ENCODE peak calls at places on chromosomes 4 and X, in nine cellular contexts. One of them, this sample, is unnamed.

GRCh38 chrX:64975491-64975890 is 759 bp downstream of the ZC4H2 start:
- DNase-seq in astrocyte: peak; percentile 7
- DNase-seq in thoracic aorta: no peak
- DNase-seq in stomach: peak; percentile 28
- DNase-seq in right lobe of liver: peak; percentile 28
- DNase-seq in A549: peak; percentile 24
- DNase-seq in WERI-Rb-1: peak; percentile 25
- DNase-seq in mammary epithelial cell: peak; percentile 28
- DNase-seq in endodermal cell: peak; percentile 72
- DNase-seq in this sample: peak; percentile 63

GRCh38 chr4:10619220-10619619 is 65.3 kb downstream of the CLNK start:
- DNase-seq in astrocyte: peak; percentile 83
- DNase-seq in thoracic aorta: no peak
- DNase-seq in stomach: peak; percentile 61
- DNase-seq in right lobe of liver: no peak
- DNase-seq in A549: no peak
- DNase-seq in WERI-Rb-1: no peak
- DNase-seq in mammary epithelial cell: peak; percentile 38
- DNase-seq in endodermal cell: no peak
- DNase-seq in this sample: no peak

GRCh38 chrX:26411045-26411444 is 195.1 kb downstream of the MAGEB5 start:
- DNase-seq in astrocyte: no peak
- DNase-seq in thoracic aorta: no peak
- DNase-seq in stomach: no peak
- DNase-seq in right lobe of liver: no peak
- DNase-seq in A549: no peak
- DNase-seq in WERI-Rb-1: no peak
- DNase-seq in mammary epithelial cell: peak; percentile 60
- DNase-seq in endodermal cell: no peak
- DNase-seq in this sample: no peak

GRCh38 chr4:1060121-1060520 is 48.7 kb downstream of the FGFRL1 start:
- DNase-seq in astrocyte: no peak
- DNase-seq in thoracic aorta: no peak
- DNase-seq in stomach: no peak
- DNase-seq in right lobe of liver: no peak
- DNase-seq in A549: no peak
- DNase-seq in WERI-Rb-1: no peak
- DNase-seq in mammary epithelial cell: no peak
- DNase-seq in endodermal cell: peak; percentile 32
- DNase-seq in this sample: no peak

GRCh38 chr4:157992038-157992706 is 180.7 kb downstream of the GASK1B start:
- DNase-seq in astrocyte: peak; percentile 42
- DNase-seq in thoracic aorta: no peak
- DNase-seq in stomach: no peak
- DNase-seq in right lobe of liver: no peak
- DNase-seq in A549: peak; percentile 13
- DNase-seq in WERI-Rb-1: peak; percentile 46
- DNase-seq in mammary epithelial cell: peak; percentile 58
- DNase-seq in endodermal cell: no peak
- DNase-seq in this sample: no peak

GRCh38 chrX:70046978-70047377 is 2.8 kb downstream of the AWAT2 start:
- DNase-seq in astrocyte: no peak
- DNase-seq in thoracic aorta: no peak
- DNase-seq in stomach: no peak
- DNase-seq in right lobe of liver: no peak
- DNase-seq in A549: no peak
- DNase-seq in WERI-Rb-1: no peak
- DNase-seq in mammary epithelial cell: no peak
- DNase-seq in endodermal cell: no peak
- DNase-seq in this sample: no peak

GRCh38 chr4:138445098-138445497 is 202.9 kb upstream of the SLC7A11 start:
- DNase-seq in astrocyte: peak; percentile 42
- DNase-seq in thoracic aorta: no peak
- DNase-seq in stomach: no peak
- DNase-seq in right lobe of liver: no peak
- DNase-seq in A549: no peak
- DNase-seq in WERI-Rb-1: no peak
- DNase-seq in mammary epithelial cell: no peak
- DNase-seq in endodermal cell: no peak
- DNase-seq in this sample: no peak

GRCh38 chrX:134482371-134482770 is 22.4 kb downstream of the HPRT1 start:
- DNase-seq in astrocyte: no peak
- DNase-seq in thoracic aorta: no peak
- DNase-seq in stomach: no peak
- DNase-seq in right lobe of liver: no peak
- DNase-seq in A549: no peak
- DNase-seq in WERI-Rb-1: no peak
- DNase-seq in mammary epithelial cell: no peak
- DNase-seq in endodermal cell: no peak
- DNase-seq in this sample: no peak

GRCh38 chr4:15659768-15660394 is 4.7 kb upstream of the FBXL5 start:
- DNase-seq in astrocyte: peak; percentile 23
- DNase-seq in thoracic aorta: no peak
- DNase-seq in stomach: no peak
- DNase-seq in right lobe of liver: no peak
- DNase-seq in A549: no peak
- DNase-seq in WERI-Rb-1: no peak
- DNase-seq in mammary epithelial cell: peak; percentile 68
- DNase-seq in endodermal cell: no peak
- DNase-seq in this sample: no peak

GRCh38 chr4:3766207-3766790 is at the start of gene ADRA2C:
- DNase-seq in astrocyte: no peak
- DNase-seq in thoracic aorta: no peak
- DNase-seq in stomach: no peak
- DNase-seq in right lobe of liver: no peak
- DNase-seq in A549: peak; percentile 19
- DNase-seq in WERI-Rb-1: peak; percentile 73
- DNase-seq in mammary epithelial cell: no peak
- DNase-seq in endodermal cell: peak; percentile 71
- DNase-seq in this sample: no peak

GRCh38 chr4:114028071-114028470 is 48.6 kb upstream of the ARSJ start:
- DNase-seq in astrocyte: no peak
- DNase-seq in thoracic aorta: no peak
- DNase-seq in stomach: no peak
- DNase-seq in right lobe of liver: no peak
- DNase-seq in A549: no peak
- DNase-seq in WERI-Rb-1: no peak
- DNase-seq in mammary epithelial cell: peak; percentile 61
- DNase-seq in endodermal cell: no peak
- DNase-seq in this sample: no peak

GRCh38 chr4:17236686-17237085 is 275.2 kb downstream of the QDPR start:
- DNase-seq in astrocyte: peak; percentile 84
- DNase-seq in thoracic aorta: no peak
- DNase-seq in stomach: no peak
- DNase-seq in right lobe of liver: no peak
- DNase-seq in A549: no peak
- DNase-seq in WERI-Rb-1: no peak
- DNase-seq in mammary epithelial cell: no peak
- DNase-seq in endodermal cell: no peak
- DNase-seq in this sample: no peak

GRCh38 chr4:87044511-87045369 is 109.9 kb downstream of the AFF1 start:
- DNase-seq in astrocyte: no peak
- DNase-seq in thoracic aorta: no peak
- DNase-seq in stomach: no peak
- DNase-seq in right lobe of liver: no peak
- DNase-seq in A549: no peak
- DNase-seq in WERI-Rb-1: no peak
- DNase-seq in mammary epithelial cell: no peak
- DNase-seq in endodermal cell: no peak
- DNase-seq in this sample: no peak
- H3K4me3 ChIP-seq in astrocyte: no peak overlapping the region
- H3K4me3 ChIP-seq in thoracic aorta: peak overlapping the region; percentile 62
- H3K4me3 ChIP-seq in stomach: no peak overlapping the region
- H3K4me3 ChIP-seq in right lobe of liver: no peak overlapping the region
- H3K4me3 ChIP-seq in A549: no peak overlapping the region
- H3K4me3 ChIP-seq in WERI-Rb-1: no peak overlapping the region
- H3K4me3 ChIP-seq in mammary epithelial cell: no peak overlapping the region
- H3K4me3 ChIP-seq in endodermal cell: peak overlapping the region; percentile 7
- H3K4me3 ChIP-seq in this sample: no peak overlapping the region

DNA sequence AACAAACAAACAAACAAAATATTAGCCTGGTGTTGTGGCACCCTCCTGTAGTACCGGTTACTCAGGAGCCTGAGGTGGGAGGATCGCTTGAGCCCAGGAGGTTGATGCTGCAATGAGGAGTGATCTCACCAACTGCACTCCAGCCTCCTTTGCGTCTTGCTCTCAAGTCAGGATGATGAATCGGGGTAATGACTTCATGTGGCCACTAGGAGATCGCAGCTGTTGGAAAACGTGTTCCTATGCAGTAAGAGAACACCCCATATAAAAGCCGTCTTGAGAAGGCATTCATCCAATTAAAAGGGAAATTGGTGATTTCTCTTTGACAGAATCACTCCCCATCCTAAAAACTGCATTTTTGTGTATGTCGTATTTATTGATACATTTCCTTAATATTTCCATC is 6.9 kb downstream of the CCNB3 start:
- DNase-seq in astrocyte: no peak
- DNase-seq in thoracic aorta: no peak
- DNase-seq in stomach: no peak
- DNase-seq in right lobe of liver: no peak
- DNase-seq in A549: no peak
- DNase-seq in WERI-Rb-1: peak; percentile 10
- DNase-seq in mammary epithelial cell: peak; percentile 5
- DNase-seq in endodermal cell: peak; percentile 67
- DNase-seq in this sample: no peak
- TF ChIP-seq CTCF in astrocyte: no peak
- TF ChIP-seq CTCF in thoracic aorta: no peak
- TF ChIP-seq CTCF in stomach: no peak
- TF ChIP-seq CTCF in right lobe of liver: peak; percentile 30
- TF ChIP-seq CTCF in A549: peak; percentile 6
- TF ChIP-seq CTCF in WERI-Rb-1: peak; percentile 54
- TF ChIP-seq CTCF in mammary epithelial cell: peak; percentile 42
- TF ChIP-seq CTCF in endodermal cell: peak; percentile 68
- TF ChIP-seq CTCF in this sample: peak; percentile 11

GRCh38 chrX:40262641-40263560 is 165.1 kb upstream of the BCOR start:
- DNase-seq in astrocyte: peak; percentile 51
- DNase-seq in thoracic aorta: no peak
- DNase-seq in stomach: no peak
- DNase-seq in right lobe of liver: no peak
- DNase-seq in A549: no peak
- DNase-seq in WERI-Rb-1: no peak
- DNase-seq in mammary epithelial cell: peak; percentile 29
- DNase-seq in endodermal cell: no peak
- DNase-seq in this sample: no peak

GRCh38 chrX:40272141-40272540 is 174.4 kb upstream of the BCOR start:
- DNase-seq in astrocyte: peak; percentile 14
- DNase-seq in thoracic aorta: no peak
- DNase-seq in stomach: no peak
- DNase-seq in right lobe of liver: no peak
- DNase-seq in A549: no peak
- DNase-seq in WERI-Rb-1: no peak
- DNase-seq in mammary epithelial cell: no peak
- DNase-seq in endodermal cell: no peak
- DNase-seq in this sample: no peak

GRCh38 chrX:40266490-40267333 is 169.0 kb upstream of the BCOR start:
- DNase-seq in astrocyte: peak; percentile 36
- DNase-seq in thoracic aorta: no peak
- DNase-seq in stomach: peak; percentile 72
- DNase-seq in right lobe of liver: peak; percentile 75
- DNase-seq in A549: peak; percentile 73
- DNase-seq in WERI-Rb-1: peak; percentile 81
- DNase-seq in mammary epithelial cell: peak; percentile 38
- DNase-seq in endodermal cell: peak; percentile 94
- DNase-seq in this sample: peak; percentile 71

GRCh38 chrX:40268126-40268525 is 170.4 kb upstream of the BCOR start:
- DNase-seq in astrocyte: no peak
- DNase-seq in thoracic aorta: no peak
- DNase-seq in stomach: no peak
- DNase-seq in right lobe of liver: no peak
- DNase-seq in A549: no peak
- DNase-seq in WERI-Rb-1: no peak
- DNase-seq in mammary epithelial cell: no peak
- DNase-seq in endodermal cell: no peak
- DNase-seq in this sample: no peak

DNA sequence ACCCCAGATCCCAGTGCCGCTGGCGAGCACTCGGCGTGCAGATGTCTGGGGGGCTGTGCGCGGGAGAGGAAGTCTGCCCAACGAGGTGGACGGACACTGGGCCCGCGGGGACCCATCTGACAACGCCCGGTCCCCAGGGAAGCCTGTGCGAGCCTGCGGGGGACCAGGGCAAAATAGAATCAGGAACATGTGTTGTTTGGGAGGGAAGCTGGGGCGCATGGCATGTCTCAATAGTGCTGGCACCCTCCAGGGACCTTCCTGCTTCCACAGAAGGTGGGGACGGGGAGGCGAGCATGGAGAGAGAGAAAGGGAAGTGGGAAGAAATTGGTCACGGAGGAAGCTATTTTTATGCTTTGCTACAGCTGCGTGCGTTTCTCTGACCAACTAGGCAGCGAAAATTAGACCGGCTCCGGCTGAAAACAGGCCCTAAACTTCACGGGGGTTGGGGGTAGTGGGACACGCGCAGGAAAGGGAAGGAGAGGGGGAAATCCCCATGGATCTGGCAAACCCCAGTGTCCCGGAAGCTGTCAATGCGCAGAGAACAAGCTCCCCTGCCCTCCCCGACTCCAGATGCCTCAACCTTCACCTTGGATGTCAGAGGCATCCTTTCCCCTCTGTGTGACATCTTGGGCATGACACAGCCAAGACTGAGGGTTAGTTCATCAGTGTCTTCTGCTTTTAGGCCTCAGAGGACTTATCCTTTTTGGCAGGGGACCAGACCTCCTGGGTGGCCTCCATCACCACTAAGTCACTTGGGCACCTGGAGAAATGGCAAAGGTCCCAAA is 169.8 kb upstream of the BCOR start:
- DNase-seq in astrocyte: no peak
- DNase-seq in thoracic aorta: no peak
- DNase-seq in stomach: no peak
- DNase-seq in right lobe of liver: no peak
- DNase-seq in A549: no peak
- DNase-seq in WERI-Rb-1: no peak
- DNase-seq in mammary epithelial cell: no peak
- DNase-seq in endodermal cell: no peak
- DNase-seq in this sample: no peak
- H3K27ac ChIP-seq in astrocyte: no peak overlapping the region
- H3K27ac ChIP-seq in thoracic aorta: peak overlapping the region; percentile 74
- H3K27ac ChIP-seq in stomach: peak overlapping the region; percentile 77
- H3K27ac ChIP-seq in right lobe of liver: peak overlapping the region; percentile 65
- H3K27ac ChIP-seq in A549: peak overlapping the region; percentile 89
- H3K27ac ChIP-seq in WERI-Rb-1: peak overlapping the region; percentile 39
- H3K27ac ChIP-seq in mammary epithelial cell: no peak overlapping the region
- H3K27ac ChIP-seq in endodermal cell: no peak overlapping the region
- H3K27ac ChIP-seq in this sample: peak overlapping the region; percentile 19

DNA sequence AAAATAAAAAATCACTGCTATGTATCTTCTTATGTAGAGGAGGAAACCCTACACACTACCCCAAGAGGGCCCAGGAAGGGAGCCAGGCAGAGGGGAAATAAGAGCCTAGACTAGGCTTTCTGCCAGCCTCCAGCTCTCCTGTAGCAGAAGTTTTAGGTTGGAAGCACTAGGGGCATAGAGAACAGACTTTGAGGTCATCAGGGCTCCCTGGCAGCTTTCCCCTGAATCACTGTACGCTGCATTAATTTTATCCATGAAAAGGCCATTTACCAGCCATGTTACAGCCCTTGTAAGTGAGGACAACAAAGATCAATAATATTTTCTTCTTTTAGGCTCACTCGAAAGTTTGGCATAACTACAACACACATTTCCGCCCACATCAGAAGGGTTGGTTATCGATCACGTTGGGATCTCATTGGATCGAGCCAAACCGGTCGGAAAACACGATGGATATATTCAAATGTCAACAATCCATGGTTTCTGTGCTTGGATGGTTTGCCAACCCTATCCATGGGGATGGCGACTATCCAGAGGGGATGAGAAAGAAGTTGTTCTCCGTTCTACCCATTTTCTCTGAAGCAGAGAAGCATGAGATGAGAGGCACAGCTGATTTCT is 24.7 kb downstream of the RPL9 start:
- DNase-seq in astrocyte: no peak
- DNase-seq in thoracic aorta: no peak
- DNase-seq in stomach: no peak
- DNase-seq in right lobe of liver: no peak
- DNase-seq in A549: no peak
- DNase-seq in WERI-Rb-1: no peak
- DNase-seq in mammary epithelial cell: no peak
- DNase-seq in endodermal cell: no peak
- DNase-seq in this sample: no peak
- H3K4me3 ChIP-seq in astrocyte: no peak overlapping the region
- H3K4me3 ChIP-seq in thoracic aorta: no peak overlapping the region
- H3K4me3 ChIP-seq in stomach: no peak overlapping the region
- H3K4me3 ChIP-seq in right lobe of liver: peak overlapping the region; percentile 54
- H3K4me3 ChIP-seq in A549: no peak overlapping the region
- H3K4me3 ChIP-seq in WERI-Rb-1: no peak overlapping the region
- H3K4me3 ChIP-seq in mammary epithelial cell: no peak overlapping the region
- H3K4me3 ChIP-seq in endodermal cell: no peak overlapping the region
- H3K4me3 ChIP-seq in this sample: no peak overlapping the region